ENCODE peak calls at places on chromosome 7, in four cellular contexts. F is HAP-1, K is aorta, U is cardiac fibroblast. L is an unnamed sample.
A peak's percentile ranks its signal among the peaks of the same experiment; 100 is the strongest.

GRCh38 chr7:75723444-75723843 is 15.3 kb downstream of the HIP1 start:
- DNase-seq in F (no peak), K (no peak), U (no peak), L (no peak)

GRCh38 chr7:46357851-46358250 is 436.8 kb upstream of the IGFBP3 start:
- DNase-seq in F (no peak), K (no peak), U (no peak), L (no peak)

GRCh38 chr7:55185941-55186609 is 167.3 kb downstream of the EGFR start:
- DNase-seq in F (no peak), K (no peak), U (peak; percentile 77), L (peak; percentile 77)

GRCh38 chr7:124718032-124718766 is 47.4 kb downstream of the GPR37 start:
- DNase-seq in F (no peak), K (no peak), U (no peak), L (no peak)

GRCh38 chr7:6379881-6380280 is 67.9 kb downstream of the DAGLB start:
- DNase-seq in F (no peak), K (no peak), U (no peak), L (no peak)

GRCh38 chr7:155007947-155008346 is 5.0 kb upstream of the PAXIP1 start:
- DNase-seq in F (peak; percentile 69), K (no peak), U (peak; percentile 7), L (no peak)

GRCh38 chr7:94975316-94975715 is 67.9 kb downstream of the PPP1R9A start:
- DNase-seq in F (no peak), K (no peak), U (peak; percentile 44), L (no peak)

GRCh38 chr7:2520808-2521146 is 1.2 kb downstream of the LFNG start:
- DNase-seq in F (peak; percentile 40), K (no peak), U (no peak), L (no peak)

GRCh38 chr7:46627038-46627315 is 705.9 kb upstream of the IGFBP3 start:
- DNase-seq in F (no peak), K (no peak), U (no peak), L (no peak)

DNA sequence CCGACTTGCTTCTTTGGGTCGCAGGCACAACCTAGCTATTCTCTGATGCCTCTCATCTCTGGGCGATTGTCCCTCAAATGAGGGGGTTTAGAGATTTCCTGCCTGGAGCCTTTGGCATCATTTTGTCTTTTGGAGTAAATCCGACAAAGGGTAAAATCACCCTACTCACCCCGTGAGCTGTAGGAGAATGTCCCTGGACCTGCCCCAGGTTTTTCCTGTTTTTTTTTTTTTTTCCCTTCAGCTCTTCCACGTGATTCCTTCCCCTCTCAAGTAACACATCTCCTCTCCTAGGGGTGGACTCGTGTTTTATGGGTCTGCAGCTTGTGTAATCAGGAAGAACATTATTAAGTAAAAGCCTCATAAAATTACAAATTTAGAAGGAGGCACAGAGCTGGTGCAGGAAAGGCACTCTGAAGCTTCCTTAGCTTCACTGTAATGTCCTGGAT is 128.4 kb upstream of the ZNF746 start:
- DNase-seq in F (no peak), K (no peak), U (peak; percentile 19), L (no peak)
- H3K4me3 ChIP-seq in F (no peak overlapping the region), K (no peak overlapping the region), U (no peak overlapping the region), L (no peak overlapping the region)

DNA sequence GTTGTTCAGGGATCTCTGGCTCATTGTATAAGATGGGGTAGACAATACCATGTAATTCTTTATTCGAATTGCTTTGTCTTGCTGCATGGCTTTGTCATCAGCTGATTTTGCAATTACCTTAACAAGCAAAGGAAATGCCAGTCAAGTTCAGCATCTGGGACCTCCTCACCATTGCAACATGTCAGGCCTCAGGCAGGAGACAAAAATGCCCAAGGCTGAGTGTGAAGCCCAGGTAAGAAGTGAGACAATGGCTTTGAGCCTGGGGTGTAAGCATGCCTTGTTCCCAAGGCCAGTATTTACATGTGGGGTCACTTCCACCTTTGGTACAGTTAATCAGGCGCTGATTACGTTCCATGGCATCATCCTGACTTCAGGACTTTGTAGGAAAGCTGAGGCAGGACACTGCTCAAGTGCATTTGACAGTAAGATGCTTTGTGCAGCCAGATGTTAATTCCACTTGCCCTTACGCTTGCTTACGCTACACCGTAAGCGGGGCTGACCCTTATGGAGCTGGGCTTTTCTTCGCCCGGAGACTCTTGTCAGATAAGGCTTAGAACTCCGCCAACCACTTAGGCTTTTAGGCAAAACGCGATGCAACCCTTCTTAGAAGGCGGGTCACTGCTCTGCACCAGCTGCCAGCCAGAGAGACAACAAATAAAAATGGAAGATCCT is 1.5 kb upstream of the SP4 start:
- DNase-seq in F (peak; percentile 10), K (no peak), U (peak; percentile 5), L (no peak)
- H3K4me3 ChIP-seq in F (peak overlapping the region; percentile 24), K (peak overlapping the region; percentile 30), U (peak overlapping the region; percentile 56), L (peak overlapping the region; percentile 66)

GRCh38 chr7:148253629-148254028 is 336.9 kb upstream of the C7orf33 start:
- DNase-seq in F (no peak), K (no peak), U (no peak), L (no peak)

GRCh38 chr7:148260605-148261004 is 330.0 kb upstream of the C7orf33 start:
- DNase-seq in F (no peak), K (no peak), U (peak; percentile 31), L (no peak)

GRCh38 chr7:148256433-148256832 is 334.1 kb upstream of the C7orf33 start:
- DNase-seq in F (no peak), K (no peak), U (no peak), L (no peak)

DNA sequence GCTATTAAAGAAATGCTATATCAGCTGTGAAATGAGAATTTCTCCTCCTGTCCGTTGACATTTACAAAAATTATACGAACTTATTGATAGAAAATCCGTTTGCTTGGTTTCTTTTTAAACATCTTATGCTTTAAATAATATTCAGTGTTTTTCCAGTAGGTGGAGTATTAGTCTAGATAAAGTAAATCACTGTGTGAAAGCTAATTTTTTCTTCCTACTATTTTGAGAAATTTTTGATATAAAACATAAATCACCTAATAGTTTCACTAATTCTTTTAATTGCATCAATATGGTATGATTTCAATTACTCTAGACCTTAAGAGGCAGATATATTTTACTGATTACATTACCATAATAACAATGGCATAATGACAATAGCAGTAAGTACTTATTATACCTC is 335.2 kb upstream of the C7orf33 start:
- DNase-seq in F (no peak), K (no peak), U (no peak), L (no peak)
- H3K4me3 ChIP-seq in F (no peak overlapping the region), K (no peak overlapping the region), U (no peak overlapping the region), L (no peak overlapping the region)

DNA sequence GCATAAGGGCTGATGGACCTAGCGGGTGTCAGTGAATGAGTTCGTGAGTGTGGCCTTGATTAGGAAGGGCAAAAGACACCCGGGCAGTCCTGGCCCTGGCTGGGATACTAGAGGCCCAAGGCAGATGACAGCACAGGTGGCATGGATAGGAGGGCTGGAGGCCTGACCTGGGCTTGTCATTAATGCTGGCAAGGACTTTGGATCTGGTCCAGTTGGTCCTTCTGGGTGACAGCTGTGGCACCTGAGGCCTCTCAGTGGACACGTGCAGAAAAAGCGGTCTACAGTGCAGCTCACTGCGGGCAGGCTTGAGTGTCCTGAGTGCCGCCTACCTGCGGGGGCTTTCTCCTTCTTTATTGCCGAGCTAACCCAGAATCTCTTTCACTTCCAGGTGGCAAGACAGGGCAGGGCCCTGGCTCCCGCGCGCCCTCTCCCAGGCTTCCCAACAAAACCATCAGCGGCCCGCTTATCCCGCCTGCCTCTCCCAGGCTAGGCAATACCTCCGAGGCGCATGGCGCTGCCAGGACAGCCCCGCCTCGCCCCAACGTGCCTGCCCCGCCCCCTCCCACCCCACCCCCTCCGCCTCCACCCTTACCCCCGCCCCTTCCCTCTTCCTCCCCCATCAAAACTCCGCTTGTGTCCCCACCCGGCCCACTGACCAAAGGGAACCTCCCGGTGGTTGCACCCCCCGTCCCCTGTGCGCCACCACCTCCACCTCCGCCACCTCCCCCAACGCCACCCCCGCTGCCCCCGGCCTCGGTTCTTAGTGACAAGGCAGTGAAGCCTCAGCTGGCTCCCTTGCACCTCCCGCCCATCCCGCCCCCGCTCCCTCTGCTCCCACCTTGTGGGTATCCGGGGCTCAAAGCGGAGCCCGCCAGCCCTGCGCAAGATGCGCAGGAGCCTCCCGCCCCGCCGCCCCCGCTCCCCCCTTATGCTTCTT is 77.4 kb downstream of the WIPF3 start:
- DNase-seq in F (no peak), K (peak; percentile 75), U (no peak), L (no peak)
- H3K4me3 ChIP-seq in F (no peak overlapping the region), K (peak overlapping the region; percentile 37), U (no peak overlapping the region), L (no peak overlapping the region)